ENCODE peak calls at places on chromosomes 16 and 17, in seven cellular contexts. N is IMR-90, L is GDM1, Z is astrocyte of the cerebellum, Q is NCI-H1694 treated with DMSO at 0.1 percent for 48 hours, W is prostate gland, H is neural crest cell. M is an unnamed sample.

GRCh38 chr17:76997981-76998531 is 129.9 kb downstream of the MGAT5B start:
- DNase-seq in W (no peak), Q (no peak), Z (no peak), L (peak), N (no peak), H (no peak), M (no peak)

GRCh38 chr17:48052956-48053757 is 5.0 kb downstream of the NFE2L1 start:
- DNase-seq in N (peak), H (no peak), W (peak), Q (no peak), L (no peak), Z (no peak), M (peak)

GRCh38 chr17:19654901-19655300 is 6.3 kb downstream of the ALDH3A2 start:
- DNase-seq in W (no peak), L (no peak), H (no peak), Q (no peak), N (no peak), Z (no peak), M (no peak)

GRCh38 chr17:32102697-32103096 is 39.6 kb upstream of the RHOT1 start:
- DNase-seq in W (no peak), Q (no peak), L (no peak), Z (no peak), N (peak), H (no peak), M (no peak)

GRCh38 chr17:48814504-48814903 is 2.5 kb downstream of the TTLL6 start:
- DNase-seq in L (no peak), Q (peak), H (peak), Z (no peak), W (peak), N (peak), M (no peak)

GRCh38 chr17:10812674-10813073 is 8.8 kb upstream of the TMEM238L start:
- DNase-seq in Q (no peak), L (no peak), N (no peak), H (no peak), W (no peak), Z (no peak), M (no peak)

GRCh38 chr17:3803308-3803640 is 2.3 kb upstream of the ITGAE start:
- DNase-seq in W (no peak), L (no peak), Z (no peak), Q (no peak), H (no peak), N (no peak), M (no peak)

GRCh38 chr16:31228206-31228605 is 11.3 kb upstream of the PYDC1 start:
- DNase-seq in L (no peak), Q (no peak), Z (no peak), N (no peak), W (no peak), H (no peak), M (no peak)

GRCh38 chr17:253091-253846 is 71.8 kb upstream of the DOC2B start:
- DNase-seq in L (no peak), W (no peak), Q (no peak), Z (no peak), H (no peak), N (no peak), M (no peak)

GRCh38 chr16:19348578-19349315 is 63.2 kb downstream of the CLEC19A start:
- DNase-seq in H (no peak), Z (no peak), W (no peak), L (no peak), Q (peak), N (no peak), M (peak)

GRCh38 chr17:74892974-74893911 is at the start of gene FADS6:
- DNase-seq in H (no peak), W (no peak), L (no peak), Z (no peak), N (no peak), Q (no peak), M (no peak)

GRCh38 chr17:27343972-27344607 is 50.2 kb downstream of the WSB1 start:
- DNase-seq in Z (peak), W (no peak), L (peak), N (no peak), Q (no peak), H (no peak), M (no peak)

GRCh38 chr17:40194821-40195220 is 17.6 kb downstream of the RAPGEFL1 start:
- DNase-seq in L (no peak), Z (no peak), Q (peak), N (no peak), W (no peak), H (no peak), M (no peak)

GRCh38 chr17:38894276-38894675 is 24.4 kb downstream of the LASP1 start:
- DNase-seq in Q (no peak), N (no peak), W (no peak), L (no peak), Z (no peak), H (no peak), M (no peak)

GRCh38 chr17:37261286-37261685 is 114.5 kb upstream of the C17orf78 start:
- DNase-seq in W (no peak), Q (no peak), Z (peak), L (no peak), N (peak), H (no peak), M (peak)

GRCh38 chr17:46979023-46979870 is at the start of gene RPRML:
- DNase-seq in Q (peak), L (no peak), H (peak), Z (no peak), W (no peak), N (no peak), M (no peak)

GRCh38 chr17:47225436-47225858 is 16.3 kb downstream of the MYL4 start:
- DNase-seq in N (peak), Z (peak), Q (no peak), H (no peak), W (peak), L (peak), M (peak)

GRCh38 chr17:48382989-48383388 is 47.0 kb downstream of the SKAP1 start:
- DNase-seq in Z (no peak), W (no peak), Q (no peak), H (no peak), N (no peak), L (no peak), M (no peak)

GRCh38 chr16:77589071-77589755 is 133.1 kb upstream of the NUDT7 start:
- DNase-seq in H (no peak), Z (peak), L (no peak), N (no peak), Q (no peak), W (no peak), M (no peak)

GRCh38 chr17:50283246-50283645 is 9.0 kb downstream of the TMEM92 start:
- DNase-seq in L (no peak), H (no peak), W (no peak), N (no peak), Q (no peak), Z (no peak), M (no peak)

GRCh38 chr17:73342549-73343167 is 30.9 kb upstream of the CDC42EP4 start:
- DNase-seq in L (no peak), H (no peak), Q (no peak), Z (no peak), W (no peak), N (peak), M (peak)

GRCh38 chr17:78748730-78749317 is 33.2 kb downstream of the CYTH1 start:
- DNase-seq in Z (no peak), N (peak), Q (no peak), W (peak), H (no peak), L (peak), M (no peak)

GRCh38 chr17:82351254-82351712 is 7.8 kb upstream of the TEX19 start:
- DNase-seq in H (no peak), N (no peak), L (no peak), Q (no peak), Z (no peak), W (no peak), M (no peak)

GRCh38 chr16:89201467-89202377 is 1.4 kb upstream of the SLC22A31 start:
- DNase-seq in Q (peak), N (peak), H (peak), Z (no peak), L (peak), W (peak), M (no peak)

GRCh38 chr17:1915889-1916288 is 86.1 kb downstream of the RPA1 start:
- DNase-seq in W (no peak), N (no peak), H (no peak), Z (no peak), Q (no peak), L (no peak), M (no peak)

GRCh38 chr16:4097826-4098240 is 18.4 kb downstream of the ADCY9 start:
- DNase-seq in H (no peak), N (peak), L (no peak), Z (no peak), Q (no peak), W (no peak), M (no peak)

GRCh38 chr16:55081622-55082593 is 151.2 kb downstream of the IRX5 start:
- DNase-seq in W (no peak), H (no peak), Q (no peak), Z (no peak), N (no peak), L (no peak), M (no peak)

GRCh38 chr17:18951941-18952842 is at the start of gene SLC5A10:
- DNase-seq in W (no peak), L (no peak), Q (no peak), Z (no peak), H (no peak), N (no peak), M (no peak)

GRCh38 chr16:2148714-2149629 is 547 bp downstream of the RAB26 start:
- DNase-seq in L (no peak), H (no peak), Q (no peak), N (no peak), Z (no peak), W (no peak), M (no peak)